ENCODE peak calls at places on chromosomes 11 and 22, in ten cellular contexts. B is uterus, S is cardiac muscle cell, N is A673, F is body of pancreas, E is adrenal gland, I is tibial artery, C is mammary epithelial cell, Q is neural progenitor cell, G is PC-3. R is an unnamed sample. For H3K9me3, the result is how much of the 10 kb centered on the place peaks cover.

GRCh38 chr11:130413383-130414106 is 14.9 kb downstream of the ADAMTS8 start:
- DNase-seq in G (peak), N (no peak), S (no peak), B (no peak), C (peak), I (peak), E (peak), Q (no peak), F (no peak), R (no peak)

GRCh38 chr11:132804258-132804657 is 728.0 kb downstream of the OPCML start:
- DNase-seq in I (no peak), C (no peak), G (no peak), B (no peak), Q (peak), N (no peak), S (no peak), E (no peak), F (no peak), R (no peak)

GRCh38 chr11:132601863-132602262 is 930.4 kb downstream of the OPCML start:
- DNase-seq in N (no peak), G (no peak), B (no peak), E (no peak), C (peak), I (no peak), F (no peak), S (no peak), Q (no peak), R (no peak)

GRCh38 chr22:41976070-41976901 is 7.0 kb downstream of the SEPTIN3 start:
- DNase-seq in E (no peak), B (no peak), N (no peak), S (peak), G (no peak), Q (peak), C (no peak), I (no peak), F (peak), R (no peak)

GRCh38 chr11:116738975-116739374 is 33.8 kb downstream of the BUD13 start:
- DNase-seq in G (no peak), C (no peak), B (no peak), Q (no peak), E (no peak), N (no peak), S (no peak), F (no peak), I (no peak), R (no peak)

GRCh38 chr22:43238526-43239006 is 51.6 kb upstream of the TTLL12 start:
- DNase-seq in E (no peak), I (no peak), B (peak), C (no peak), Q (no peak), S (no peak), F (peak), G (no peak), N (no peak), R (no peak)

GRCh38 chr11:56750190-56750589 is 1.7 kb upstream of the OR9G4 start:
- DNase-seq in B (no peak), S (no peak), G (no peak), N (peak), Q (no peak), I (no peak), E (no peak), F (no peak), C (no peak), R (no peak)

GRCh38 chr22:50034126-50035081 is 21.8 kb upstream of the IL17REL start:
- DNase-seq in C (no peak), B (no peak), G (no peak), Q (no peak), N (no peak), I (no peak), F (no peak), E (no peak), S (no peak), R (no peak)

GRCh38 chr22:42062506-42063190 is 8.0 kb downstream of the NAGA start:
- DNase-seq in G (no peak), I (no peak), F (no peak), S (no peak), E (peak), B (no peak), C (no peak), Q (no peak), N (no peak), R (peak)

GRCh38 chr11:8062781-8063257 is 18.2 kb upstream of the TUB start:
- DNase-seq in F (no peak), C (no peak), Q (no peak), N (no peak), S (no peak), G (no peak), B (no peak), I (no peak), E (no peak), R (peak)

GRCh38 chr11:76597533-76598425 is 72.8 kb downstream of the LRRC32 start:
- DNase-seq in E (peak), Q (no peak), B (peak), G (no peak), S (no peak), F (no peak), C (no peak), I (no peak), N (no peak), R (peak)

GRCh38 chr11:46906596-46906995 is 11.8 kb downstream of the LRP4 start:
- DNase-seq in C (no peak), G (no peak), F (no peak), B (no peak), N (no peak), S (peak), Q (peak), I (no peak), E (no peak), R (no peak)

GRCh38 chr11:11380340-11380739 is 27.3 kb upstream of the CSNK2A3 start:
- DNase-seq in F (no peak), I (no peak), C (no peak), N (no peak), S (no peak), B (no peak), E (no peak), G (no peak), Q (no peak), R (no peak)

GRCh38 chr11:3137486-3138177 is 27.5 kb downstream of the OSBPL5 start:
- DNase-seq in E (no peak), B (peak), Q (no peak), C (no peak), S (no peak), G (no peak), N (no peak), F (no peak), I (peak), R (no peak)

GRCh38 chr22:17508110-17508509 is 55.2 kb upstream of the SLC25A18 start:
- DNase-seq in Q (no peak), E (no peak), I (no peak), N (no peak), B (no peak), C (no peak), S (no peak), G (no peak), F (no peak), R (no peak)

GRCh38 chr11:126153999-126154398 is 57.5 kb downstream of the RPUSD4 start:
- DNase-seq in C (no peak), N (peak), Q (peak), F (no peak), E (no peak), S (no peak), I (no peak), G (peak), B (no peak), R (no peak)

GRCh38 chr11:129610125-129610524 is 205.5 kb upstream of the TMEM45B start:
- DNase-seq in E (no peak), S (no peak), C (no peak), B (no peak), Q (no peak), I (no peak), G (no peak), F (no peak), N (no peak), R (no peak)

GRCh38 chr11:18890615-18891014 is 48.6 kb downstream of the MRGPRX1 start:
- DNase-seq in Q (no peak), G (no peak), C (no peak), F (no peak), N (no peak), E (no peak), B (no peak), I (no peak), S (no peak), R (no peak)

GRCh38 chr11:34213366-34213765 is 107.9 kb downstream of the NAT10 start:
- DNase-seq in B (no peak), E (no peak), I (no peak), N (no peak), C (peak), G (peak), Q (no peak), F (no peak), S (no peak), R (no peak)

GRCh38 chr11:111566324-111566723 is 25.8 kb downstream of the LAYN start:
- DNase-seq in C (no peak), S (no peak), B (no peak), E (no peak), F (peak), I (no peak), Q (no peak), N (no peak), G (no peak), R (no peak)

GRCh38 chr11:130476922-130477491 is 28.6 kb downstream of the ADAMTS15 start:
- DNase-seq in C (no peak), F (no peak), N (no peak), B (no peak), E (no peak), G (no peak), I (peak), Q (no peak), S (no peak), R (peak)

GRCh38 chr11:69308936-69309799 is 15.2 kb downstream of the MYEOV start:
- DNase-seq in B (no peak), G (no peak), E (no peak), N (no peak), I (peak), Q (no peak), S (no peak), C (no peak), F (no peak), R (no peak)

GRCh38 chr11:113465786-113466185 is 9.4 kb downstream of the DRD2 start:
- DNase-seq in S (no peak), G (peak), I (no peak), B (no peak), C (peak), N (no peak), Q (no peak), E (no peak), F (no peak), R (no peak)

GRCh38 chr11:91244921-91245320 is 979.7 kb upstream of the FAT3 start:
- DNase-seq in Q (no peak), C (no peak), N (no peak), G (no peak), F (no peak), S (no peak), E (no peak), B (no peak), I (no peak), R (no peak)

GRCh38 chr22:17368727-17369552 is at the start of gene CECR2:
- DNase-seq in Q (peak), B (peak), I (no peak), N (peak), F (peak), C (no peak), S (peak), G (no peak), E (no peak), R (peak)

GRCh38 chr11:3207530-3208189 is 11.0 kb downstream of the MRGPRG start:
- DNase-seq in E (no peak), F (no peak), B (no peak), N (no peak), G (no peak), I (no peak), S (no peak), C (no peak), Q (no peak), R (no peak)

GRCh38 chr11:17165247-17165890 is 42.4 kb downstream of the PIK3C2A start:
- DNase-seq in Q (no peak), S (no peak), I (no peak), E (no peak), B (no peak), N (no peak), C (no peak), F (no peak), G (no peak), R (no peak)

GRCh38 chr11:105935791-105936190 is 86.2 kb downstream of the MSANTD4 start:
- DNase-seq in Q (peak), G (peak), N (no peak), B (no peak), I (no peak), S (peak), F (no peak), C (peak), E (no peak), R (no peak)

GRCh38 chr11:128521697-128522062 is 65.7 kb downstream of the ETS1 start:
- DNase-seq in F (no peak), I (no peak), N (no peak), Q (peak), B (peak), G (no peak), S (no peak), E (peak), C (no peak), R (no peak)

GRCh38 chr11:39236916-39237315 is 2222.5 kb downstream of the LRRC4C start:
- DNase-seq in F (no peak), E (peak), C (peak), G (peak), B (no peak), Q (peak), N (peak), S (no peak), I (no peak), R (no peak)

GRCh38 chr11:128581908-128582307 is 5.5 kb downstream of the ETS1 start:
- DNase-seq in F (no peak), B (no peak), N (no peak), S (no peak), E (no peak), I (no peak), C (no peak), G (no peak), Q (no peak), R (no peak)

GRCh38 chr11:34358258-34358665 is 452 bp upstream of the ABTB2 start:
- DNase-seq in B (peak), C (peak), N (peak), I (peak), E (peak), F (peak), G (peak), Q (peak), S (peak), R (peak)

GRCh38 chr22:29691636-29692326 is 28.0 kb upstream of the CABP7 start:
- DNase-seq in G (no peak), E (no peak), C (no peak), I (no peak), N (no peak), Q (no peak), F (no peak), S (no peak), B (no peak), R (no peak)

GRCh38 chr22:26075233-26075632 is 94.0 kb upstream of the SEZ6L start:
- DNase-seq in G (no peak), B (no peak), Q (no peak), E (no peak), C (no peak), I (no peak), S (no peak), N (no peak), F (no peak), R (no peak)

GRCh38 chr11:75668508-75669297 is at the start of gene MAP6:
- DNase-seq in S (peak), I (no peak), Q (peak), G (peak), F (peak), C (peak), B (peak), E (peak), N (peak), R (no peak)

GRCh38 chr22:46770151-46770641 is 7.7 kb downstream of the TBC1D22A start:
- DNase-seq in B (no peak), N (no peak), C (no peak), Q (no peak), E (no peak), I (no peak), G (no peak), S (peak), F (no peak), R (no peak)

GRCh38 chr22:46767249-46767985 is 5.0 kb downstream of the TBC1D22A start:
- DNase-seq in C (no peak), S (no peak), B (no peak), Q (no peak), F (no peak), G (no peak), E (no peak), N (no peak), I (no peak), R (no peak)

GRCh38 chr22:46769706-46770105 is 7.3 kb downstream of the TBC1D22A start:
- DNase-seq in N (no peak), C (no peak), I (no peak), F (no peak), S (no peak), Q (no peak), E (no peak), B (no peak), G (no peak), R (no peak)

GRCh38 chr22:46770726-46771125 is 8.3 kb downstream of the TBC1D22A start:
- DNase-seq in I (no peak), B (no peak), S (no peak), Q (no peak), N (no peak), E (peak), G (no peak), F (no peak), C (no peak), R (peak)

DNA sequence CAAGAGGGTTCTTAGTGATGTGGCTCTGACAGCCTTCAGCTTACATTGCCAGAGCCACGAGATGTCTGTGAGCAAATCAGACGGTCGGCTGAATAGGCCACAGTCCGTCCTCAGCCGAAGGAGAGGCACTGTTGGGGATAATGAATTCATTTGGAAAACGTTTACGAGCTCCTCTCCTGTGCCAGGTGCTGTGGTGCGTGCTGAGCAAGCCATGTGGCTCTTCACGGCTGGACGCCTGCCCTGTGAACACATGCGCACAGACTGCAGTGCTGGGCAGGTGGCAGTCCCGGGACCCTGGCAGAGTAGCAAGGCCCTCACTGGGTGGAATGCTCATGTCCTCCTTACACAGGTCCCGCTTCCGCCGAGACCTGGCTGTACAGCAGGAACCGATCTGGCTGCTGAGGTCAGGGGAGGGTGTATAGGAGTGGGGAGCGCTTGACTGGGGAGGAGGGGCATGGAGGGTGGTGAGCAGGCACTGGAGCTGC is 6.8 kb downstream of the TBC1D22A start:
- DNase-seq in C (no peak), N (no peak), S (no peak), E (no peak), I (no peak), B (no peak), F (peak), G (no peak), Q (no peak), R (no peak)
- H3K4me3 ChIP-seq in C (no peak), N (no peak), S (no peak), E (no peak), I (no peak), B (no peak), F (no peak), G (no peak), Q (no peak), R (no peak)

DNA sequence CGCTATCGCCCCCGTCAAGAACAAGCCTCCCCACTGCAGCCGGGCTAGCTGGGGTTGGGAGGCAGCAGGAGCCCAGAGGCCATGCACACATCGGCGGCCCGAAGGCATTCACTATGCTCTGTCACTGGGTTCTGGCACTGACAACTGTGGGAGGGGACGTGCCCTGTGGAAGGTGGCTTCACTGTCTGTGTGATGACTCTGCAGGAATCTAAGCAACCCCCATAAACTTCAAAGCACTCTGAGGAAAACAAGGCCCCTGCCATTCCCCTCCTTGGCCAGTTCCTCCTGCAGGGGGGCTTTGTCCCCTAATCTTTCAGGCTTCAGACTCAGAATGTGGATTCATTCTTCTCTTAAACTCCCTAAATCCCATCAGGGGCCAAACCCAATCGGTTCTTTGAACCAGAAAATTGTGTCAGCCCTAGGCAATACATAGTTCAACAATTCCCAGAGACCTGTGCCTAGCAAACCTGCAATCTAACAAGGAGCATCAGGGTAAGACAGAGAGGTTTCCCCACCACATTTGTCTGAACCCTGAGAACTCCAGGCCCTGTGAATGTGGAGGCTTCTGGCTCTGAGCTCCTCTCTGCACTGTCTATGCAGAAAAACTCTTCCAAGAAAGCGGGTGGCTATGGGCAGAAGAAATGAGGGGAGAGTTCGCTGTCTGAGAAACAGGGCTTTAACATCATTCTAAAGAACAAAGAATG is 1477.2 kb downstream of the TBC1D22A start:
- DNase-seq in C (no peak), S (no peak), N (no peak), E (no peak), Q (peak), B (no peak), G (no peak), I (peak), F (no peak), R (peak)
- H3K9me3 ChIP-seq in C (half or more), S (under half), N (under half), E (under half), Q (under half), B (under half), G (under half), I (under half), F (under half), R (under half)

GRCh38 chr22:38170469-38170868 is 11.2 kb downstream of the PLA2G6 start:
- DNase-seq in S (no peak), G (no peak), E (no peak), B (no peak), C (no peak), I (peak), Q (no peak), N (no peak), F (no peak), R (no peak)
- H3K4me3 ChIP-seq in S (no peak), G (no peak), E (no peak), B (no peak), C (no peak), I (no peak), Q (no peak), N (no peak), F (no peak), R (no peak)

GRCh38 chr22:48919187-48919590 is 908.5 kb downstream of the BRD1 start:
- DNase-seq in B (no peak), Q (peak), G (no peak), F (no peak), N (no peak), S (no peak), C (no peak), E (no peak), I (peak), R (peak)
- H3K9me3 ChIP-seq in B (under half), Q (under half), G (under half), F (under half), N (under half), S (under half), C (half or more), E (under half), I (under half), R (under half)

GRCh38 chr11:68043029-68043348 is 4.2 kb downstream of the TCIRG1 start:
- DNase-seq in N (no peak), I (no peak), G (no peak), E (no peak), S (no peak), F (no peak), Q (no peak), C (no peak), B (no peak), R (no peak)
- H3K4me3 ChIP-seq in N (no peak), I (no peak), G (no peak), E (no peak), S (no peak), F (no peak), Q (no peak), C (no peak), B (no peak), R (no peak)

DNA sequence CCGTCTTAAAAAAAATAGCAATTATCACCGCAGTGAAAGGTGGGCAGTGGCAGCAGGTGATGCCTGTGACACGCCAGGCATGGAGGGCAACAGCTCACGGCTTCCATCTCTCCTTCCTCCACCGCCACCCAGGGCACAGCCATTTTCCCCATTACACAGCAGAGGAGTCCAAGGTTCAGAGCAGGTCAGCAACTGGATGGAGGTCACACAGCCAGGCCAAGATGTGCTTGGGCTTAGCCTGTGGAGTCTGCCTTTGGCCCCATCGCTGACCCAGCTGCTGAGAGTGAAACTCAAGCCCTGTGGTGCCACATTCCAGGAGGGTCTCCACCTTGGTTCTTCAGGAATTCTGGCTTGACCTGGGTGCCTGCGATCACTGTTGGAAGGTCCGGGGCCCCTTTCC is 411.1 kb downstream of the SHANK2 start:
- DNase-seq in Q (no peak), C (no peak), B (no peak), E (no peak), G (no peak), F (no peak), S (no peak), N (no peak), I (no peak), R (no peak)
- H3K9me3 ChIP-seq in Q (under half), C (under half), B (under half), E (under half), G (under half), F (under half), S (under half), N (under half), I (under half), R (under half)